ENCODE peak calls at places on chromosome 4, in six cellular contexts. M is stimulated activated CD8-positive, alpha-beta memory T cell treated with anti-CD3 and anti-CD28 coated beads, Interleukin-15, amount 100 ng/mL, for 4 hours; O is fibroblast of the aortic adventitia; P is HS-27A; K is kidney; A is SW480. Z is an unnamed sample.

GRCh38 chr4:175946472-175947116 is 119.0 kb upstream of the WDR17 start:
- DNase-seq in P (no peak), M (no peak), A (no peak), O (peak; percentile 44), K (peak; percentile 49), Z (no peak)

GRCh38 chr4:170090667-170091052 is 904 bp upstream of the AADAT start:
- DNase-seq in M (no peak), O (no peak), A (peak; percentile 27), K (no peak), P (peak; percentile 2), Z (no peak)

GRCh38 chr4:176123710-176124407 is 58.2 kb downstream of the WDR17 start:
- DNase-seq in K (no peak), M (no peak), O (peak; percentile 8), P (peak; percentile 4), A (peak; percentile 20), Z (no peak)

GRCh38 chr4:94766856-94767255 is 9.1 kb downstream of the BMPR1B start:
- DNase-seq in A (peak; percentile 5), O (peak; percentile 51), M (no peak), K (no peak), P (no peak), Z (no peak)

GRCh38 chr4:12949719-12950118 is 534.4 kb downstream of the RAB28 start:
- DNase-seq in O (no peak), A (peak; percentile 22), K (no peak), P (no peak), M (no peak), Z (no peak)

GRCh38 chr4:184748251-184748652 is 14.4 kb upstream of the CENPU start:
- DNase-seq in O (peak; percentile 29), P (no peak), M (no peak), A (no peak), K (no peak), Z (no peak)

GRCh38 chr4:102285831-102286230 is 59.5 kb downstream of the SLC39A8 start:
- DNase-seq in K (no peak), O (peak; percentile 13), A (no peak), P (no peak), M (no peak), Z (no peak)

GRCh38 chr4:62450740-62451139 is 1250.6 kb downstream of the ADGRL3 start:
- DNase-seq in P (no peak), K (no peak), M (no peak), O (no peak), A (no peak), Z (no peak)

GRCh38 chr4:157045507-157046127 is 30.3 kb upstream of the GLRB start:
- DNase-seq in M (no peak), O (peak; percentile 79), P (peak; percentile 66), K (no peak), A (peak; percentile 41), Z (no peak)

GRCh38 chr4:34289489-34289888 is 1954.8 kb downstream of the ARAP2 start:
- DNase-seq in O (peak; percentile 18), K (no peak), P (no peak), M (no peak), A (no peak), Z (no peak)

GRCh38 chr4:189850239-189850856 is 90.3 kb upstream of the FRG1 start:
- DNase-seq in A (no peak), O (no peak), P (no peak), M (no peak), K (no peak), Z (no peak)

GRCh38 chr4:120842046-120842445 is 80.5 kb downstream of the PRDM5 start:
- DNase-seq in M (no peak), K (no peak), A (no peak), P (no peak), O (peak; percentile 64), Z (no peak)

GRCh38 chr4:156778606-156779005 is 193.0 kb downstream of the PDGFC start:
- DNase-seq in K (no peak), M (no peak), A (no peak), O (peak; percentile 77), P (no peak), Z (no peak)

GRCh38 chr4:71259911-71260331 is 78.9 kb upstream of the SLC4A4 start:
- DNase-seq in O (peak; percentile 24), A (no peak), M (no peak), K (no peak), P (no peak), Z (no peak)

GRCh38 chr4:187992971-187993370 is 2.6 kb upstream of the ZFP42 start:
- DNase-seq in A (no peak), K (no peak), P (no peak), O (no peak), M (no peak), Z (no peak)